ENCODE peak calls at places on chromosome 7, in ten cellular contexts. O is IMR-90; G is Daoy; M is anterior cingulate cortex; N is stomach; U is fibroblast of pulmonary artery; X is activated T-cell treated with anti-CD3 and anti-CD28 coated beads, Interleukin-2, amount 50 U/mL, for 72 hours; Z is stimulated activated CD4-positive, alpha-beta T cell treated with anti-CD3 and anti-CD28 coated beads, Interleukin-12 subunit alpha, Interleukin-12 subunit beta, amount 100 ng/mL, for 48 hours; R is colonic mucosa; I is activated T-helper 1 cell treated with anti-CD3 and anti-CD28 coated beads, Interleukin-2, amount 50 U/mL, for 16 hours. H is an unnamed sample.

GRCh38 chr7:80275192-80275605 is 140.6 kb downstream of the GNAI1 start:
- DNase-seq in M (no peak), R (no peak), Z (no peak), X (no peak), N (no peak), I (no peak), O (no peak), G (no peak), U (no peak), H (no peak)

GRCh38 chr7:136869006-136869961 is 832 bp downstream of the CHRM2 start:
- DNase-seq in M (no peak), Z (no peak), G (peak; percentile 12), R (no peak), I (no peak), N (no peak), X (no peak), U (no peak), O (peak; percentile 59), H (peak; percentile 26)

GRCh38 chr7:133923974-133924373 is 203.2 kb upstream of the LRGUK start:
- DNase-seq in I (no peak), G (no peak), U (no peak), R (no peak), N (no peak), Z (no peak), O (no peak), X (no peak), M (no peak), H (no peak)

GRCh38 chr7:26398436-26399308 is 107.0 kb downstream of the SNX10 start:
- DNase-seq in R (peak; percentile 67), U (peak; percentile 32), X (peak; percentile 45), O (peak; percentile 18), I (no peak), G (peak; percentile 87), Z (peak; percentile 8), M (peak; percentile 44), N (peak; percentile 48), H (peak; percentile 58)

GRCh38 chr7:833601-834258 is 1.5 kb downstream of the SUN1 start:
- DNase-seq in O (peak; percentile 30), I (no peak), G (no peak), N (no peak), M (no peak), U (no peak), X (no peak), R (no peak), Z (no peak), H (no peak)

GRCh38 chr7:159154243-159154642 is 9.6 kb upstream of the VIPR2 start:
- DNase-seq in X (no peak), I (no peak), N (no peak), R (no peak), M (no peak), G (no peak), Z (no peak), U (no peak), O (no peak), H (no peak)

GRCh38 chr7:25478925-25479324 is 250.6 kb upstream of the NPVF start:
- DNase-seq in N (no peak), M (no peak), O (no peak), I (no peak), U (no peak), G (peak; percentile 36), Z (no peak), X (no peak), R (no peak), H (no peak)

GRCh38 chr7:123410273-123410928 is 124.0 kb downstream of the IQUB start:
- DNase-seq in X (no peak), O (no peak), I (no peak), Z (no peak), M (no peak), N (no peak), U (peak; percentile 93), R (no peak), G (peak; percentile 7), H (no peak)

GRCh38 chr7:80614911-80615310 is 23.5 kb upstream of the CD36 start:
- DNase-seq in G (no peak), U (peak; percentile 32), I (no peak), R (no peak), N (no peak), O (peak; percentile 42), M (no peak), X (no peak), Z (no peak), H (no peak)

GRCh38 chr7:94055963-94056362 is 51.8 kb upstream of the BET1 start:
- DNase-seq in U (peak; percentile 35), M (no peak), I (no peak), O (no peak), R (no peak), X (no peak), G (no peak), Z (no peak), N (no peak), H (no peak)